ENCODE peak calls at places on chromosomes 11 and 22, in five cellular contexts. W is HEK293T; U is right lobe of liver; Q is activated naive CD4-positive, alpha-beta T cell treated with Interleukin-2 at 50 U/mL for 16 hours; G is AG08395. L is an unnamed sample.
A peak's percentile ranks its signal among the peaks of the same experiment; 100 is the strongest.

GRCh38 chr11:111598546-111598945 is 3.7 kb upstream of the SIK2 start:
- DNase-seq in U (no peak), W (no peak), Q (no peak), G (peak; percentile 48), L (no peak)

GRCh38 chr11:114065094-114065493 is 5.6 kb downstream of the ZBTB16 start:
- DNase-seq in G (no peak), W (no peak), U (no peak), Q (no peak), L (no peak)

GRCh38 chr11:75583710-75584658 is 21.9 kb downstream of the SERPINH1 start:
- DNase-seq in W (peak; percentile 57), G (peak; percentile 73), Q (peak; percentile 9), U (peak; percentile 64), L (no peak)

GRCh38 chr22:29477919-29478318 is 2.1 kb upstream of the NEFH start:
- DNase-seq in W (no peak), U (no peak), Q (no peak), G (no peak), L (no peak)

GRCh38 chr22:50530280-50530856 is 556 bp upstream of the TYMP start:
- DNase-seq in Q (peak; percentile 71), G (peak; percentile 64), U (peak; percentile 97), W (no peak), L (no peak)

GRCh38 chr11:79430280-79430679 is 10.6 kb downstream of the TENM4 start:
- DNase-seq in U (no peak), W (no peak), G (no peak), Q (no peak), L (no peak)

GRCh38 chr22:30228509-30229359 is 17.8 kb downstream of the LIF start:
- DNase-seq in G (no peak), Q (no peak), W (no peak), U (no peak), L (no peak)

GRCh38 chr22:44269757-44270555 is 42.8 kb downstream of the SHISAL1 start:
- DNase-seq in G (no peak), U (peak; percentile 41), W (no peak), Q (no peak), L (no peak)

GRCh38 chr11:59783632-59784090 is 26.9 kb downstream of the MRPL16 start:
- DNase-seq in G (no peak), U (no peak), Q (no peak), W (no peak), L (no peak)

GRCh38 chr22:44846726-44847275 is 94.4 kb downstream of the ARHGAP8 start:
- DNase-seq in U (no peak), W (no peak), Q (no peak), G (no peak), L (no peak)

GRCh38 chr11:1060885-1061616 is 13.6 kb upstream of the MUC2 start:
- DNase-seq in U (no peak), W (no peak), Q (no peak), G (peak; percentile 94), L (no peak)

GRCh38 chr11:126189109-126189929 is 22.1 kb downstream of the RPUSD4 start:
- DNase-seq in U (no peak), Q (no peak), G (no peak), W (no peak), L (no peak)

GRCh38 chr11:86596861-86597632 is 75.4 kb downstream of the ME3 start:
- DNase-seq in G (no peak), Q (no peak), W (no peak), U (no peak), L (no peak)

GRCh38 chr11:34425360-34425759 is 13.4 kb upstream of the CAT start:
- DNase-seq in W (no peak), Q (no peak), U (no peak), G (no peak), L (no peak)

GRCh38 chr22:49934891-49935557 is 16.6 kb downstream of the CRELD2 start:
- DNase-seq in W (no peak), Q (peak; percentile 88), U (peak; percentile 88), G (peak; percentile 70), L (no peak)

GRCh38 chr22:23909258-23909898 is 15.2 kb downstream of the MIF start:
- DNase-seq in G (no peak), W (no peak), Q (no peak), U (no peak), L (no peak)

GRCh38 chr22:17945851-17946690 is 78.3 kb downstream of the MICAL3 start:
- DNase-seq in U (no peak), Q (no peak), G (no peak), W (no peak), L (no peak)

GRCh38 chr11:15793032-15793996 is 563.0 kb downstream of the SOX6 start:
- DNase-seq in U (no peak), G (peak; percentile 28), Q (no peak), W (no peak), L (no peak)

GRCh38 chr11:74543991-74544390 is 48.4 kb upstream of the POLD3 start:
- DNase-seq in Q (no peak), W (no peak), G (no peak), U (no peak), L (no peak)

GRCh38 chr11:134555510-134555909 is 143.5 kb upstream of the B3GAT1 start:
- DNase-seq in G (no peak), U (no peak), W (no peak), Q (no peak), L (no peak)

GRCh38 chr11:104091281-104092071 is 55.0 kb downstream of the DDI1 start:
- DNase-seq in Q (no peak), U (no peak), G (no peak), W (no peak), L (no peak)

GRCh38 chr11:43942651-43943356 is 367 bp downstream of the C11orf96 start:
- DNase-seq in Q (no peak), W (peak; percentile 45), G (peak; percentile 28), U (no peak), L (no peak)

GRCh38 chr22:29359469-29359868 is 28.9 kb downstream of the AP1B1 start:
- DNase-seq in G (peak; percentile 81), Q (no peak), W (peak; percentile 56), U (peak; percentile 65), L (peak; percentile 9)

GRCh38 chr11:12287009-12287373 is 90.4 kb upstream of the PARVA start:
- DNase-seq in W (no peak), G (peak; percentile 89), Q (no peak), U (no peak), L (peak; percentile 23)

GRCh38 chr11:45777127-45777969 is 27.6 kb upstream of the SLC35C1 start:
- DNase-seq in W (no peak), Q (no peak), U (no peak), G (no peak), L (no peak)

GRCh38 chr11:113647108-113647507 is 59.0 kb downstream of the TMPRSS5 start:
- DNase-seq in U (no peak), G (no peak), Q (no peak), W (no peak), L (no peak)

GRCh38 chr11:43852057-43852636 is 28.5 kb upstream of the ALKBH3 start:
- DNase-seq in U (no peak), Q (peak; percentile 66), G (peak; percentile 82), W (peak; percentile 62), L (peak; percentile 45)

GRCh38 chr11:107549253-107549953 is 16.1 kb downstream of the ALKBH8 start:
- DNase-seq in G (peak; percentile 53), Q (peak; percentile 20), U (no peak), W (peak; percentile 33), L (no peak)

L was measured in iPS DF 19.7.